ENCODE peak calls at places on chromosome 6, in six cellular contexts. M is upper lobe of right lung; I is mammary epithelial cell; T is AG10803; C is stimulated activated CD4-positive, alpha-beta T cell treated with anti-CD3 and anti-CD28 coated beads, Interleukin-4, amount 100 ng/mL, for 1 hour; S is esophagus muscularis mucosa. J is an unnamed sample.

GRCh38 chr6:130473886-130474285 is 108.1 kb downstream of the TMEM200A start:
- DNase-seq in S (no peak), C (no peak), M (no peak), T (peak), I (peak), J (no peak)

GRCh38 chr6:119259027-119259426 is 90.5 kb downstream of the MAN1A1 start:
- DNase-seq in C (no peak), S (no peak), T (no peak), I (peak), M (no peak), J (no peak)

GRCh38 chr6:44180886-44181285 is 22.3 kb downstream of the CAPN11 start:
- DNase-seq in C (no peak), T (no peak), S (no peak), M (no peak), I (no peak), J (no peak)

GRCh38 chr6:9539231-9539755 is 875.6 kb downstream of the TFAP2A start:
- DNase-seq in S (no peak), C (no peak), T (no peak), I (no peak), M (no peak), J (no peak)

GRCh38 chr6:5246870-5247161 is 13.9 kb downstream of the LYRM4 start:
- DNase-seq in S (no peak), I (no peak), C (no peak), M (no peak), T (no peak), J (no peak)

GRCh38 chr6:156154896-156155295 is 622.3 kb upstream of the ARID1B start:
- DNase-seq in M (no peak), S (no peak), T (no peak), I (no peak), C (no peak), J (peak)

GRCh38 chr6:41780623-41781301 is at the start of gene PRICKLE4:
- DNase-seq in T (no peak), S (no peak), M (peak), C (no peak), I (no peak), J (peak)

GRCh38 chr6:41538556-41539182 is 7.5 kb upstream of the FOXP4 start:
- DNase-seq in C (no peak), T (peak), M (no peak), S (no peak), I (no peak), J (peak)

GRCh38 chr6:150491131-150491795 is 108.4 kb upstream of the PLEKHG1 start:
- DNase-seq in T (peak), C (no peak), S (peak), I (peak), M (no peak), J (no peak)

GRCh38 chr6:43699564-43700186 is 12.1 kb upstream of the MRPS18A start:
- DNase-seq in C (no peak), M (no peak), T (no peak), I (no peak), S (no peak), J (no peak)

GRCh38 chr6:134517863-134518262 is 200.0 kb upstream of the SGK1 start:
- DNase-seq in M (no peak), C (no peak), I (no peak), T (no peak), S (no peak), J (no peak)

GRCh38 chr6:13354331-13355042 is 26.1 kb upstream of the TBC1D7 start:
- DNase-seq in T (peak), I (no peak), S (no peak), M (no peak), C (no peak), J (peak)

GRCh38 chr6:137805622-137806021 is 61.4 kb upstream of the TNFAIP3 start:
- DNase-seq in M (no peak), S (no peak), I (no peak), T (no peak), C (no peak), J (no peak)

GRCh38 chr6:138805431-138805830 is 9.5 kb downstream of the ECT2L start:
- DNase-seq in I (no peak), S (no peak), C (no peak), T (peak), M (no peak), J (no peak)

GRCh38 chr6:35611235-35611634 is 77.5 kb downstream of the FKBP5 start:
- DNase-seq in M (no peak), C (no peak), I (no peak), T (peak), S (no peak), J (no peak)

GRCh38 chr6:22295145-22295544 is 1.7 kb downstream of the PRL start:
- DNase-seq in I (no peak), C (no peak), T (no peak), M (no peak), S (no peak), J (no peak)

GRCh38 chr6:124990988-124991387 is 28.8 kb downstream of the RNF217 start:
- DNase-seq in S (no peak), M (no peak), T (no peak), I (no peak), C (no peak), J (no peak)

GRCh38 chr6:96878101-96878500 is 19.6 kb downstream of the NDUFAF4 start:
- DNase-seq in S (no peak), C (no peak), M (no peak), I (no peak), T (peak), J (no peak)

GRCh38 chr6:25053875-25054371 is 118.2 kb upstream of the RIPOR2 start:
- DNase-seq in M (no peak), T (peak), S (no peak), I (peak), C (no peak), J (peak)

GRCh38 chr6:54107470-54107869 is 3.8 kb upstream of the MLIP start:
- DNase-seq in S (no peak), M (no peak), I (no peak), T (no peak), C (no peak), J (no peak)

GRCh38 chr6:13191461-13191860 is 136.9 kb downstream of the TBC1D7 start:
- DNase-seq in S (no peak), C (no peak), M (no peak), I (no peak), T (no peak), J (no peak)

GRCh38 chr6:56145616-56146015 is 101.8 kb downstream of the COL21A1 start:
- DNase-seq in C (no peak), M (no peak), S (no peak), T (no peak), I (no peak), J (no peak)

GRCh38 chr6:28789553-28790083 is 134.2 kb downstream of the TRIM27 start:
- DNase-seq in M (no peak), S (no peak), T (peak), I (peak), C (no peak), J (no peak)

GRCh38 chr6:134909701-134910595 is 40.0 kb downstream of the ALDH8A1 start:
- DNase-seq in I (peak), S (no peak), C (no peak), M (no peak), T (no peak), J (no peak)

GRCh38 chr6:163651910-163652309 is 237.4 kb downstream of the QKI start:
- DNase-seq in M (no peak), S (no peak), I (peak), C (no peak), T (peak), J (no peak)

GRCh38 chr6:170184324-170184723 is 106.6 kb downstream of the DLL1 start:
- DNase-seq in S (peak), I (no peak), C (no peak), M (peak), T (no peak), J (no peak)

GRCh38 chr6:45710304-45710821 is 305.3 kb downstream of the CLIC5 start:
- DNase-seq in M (no peak), I (no peak), C (peak), T (peak), S (no peak), J (peak)

GRCh38 chr6:53174996-53175395 is 26.4 kb upstream of the GCM1 start:
- DNase-seq in C (no peak), S (no peak), T (no peak), I (no peak), M (no peak), J (no peak)